ENCODE peak calls at places on chromosomes 5 and 9, in six cellular contexts. T is breast epithelium, Y is SK-N-SH, G is prostate gland, U is HCT116, J is stomach. V is an unnamed sample. For H3K4me1, the result is how much of the 10 kb centered on the place peaks cover.

GRCh38 chr9:93263334-93264229 is 79.6 kb downstream of the WNK2 start:
- DNase-seq in T (peak), Y (peak), G (no peak), U (no peak), J (no peak), V (peak)

GRCh38 chr9:104836235-104836634 is 72.3 kb downstream of the NIPSNAP3B start:
- DNase-seq in T (no peak), Y (peak), G (no peak), U (no peak), J (no peak), V (no peak)

GRCh38 chr9:98567540-98568233 is 141.0 kb downstream of the GABBR2 start:
- DNase-seq in T (no peak), Y (no peak), G (no peak), U (no peak), J (no peak), V (no peak)

GRCh38 chr5:15008476-15008875 is 136.9 kb upstream of the ANKH start:
- DNase-seq in T (peak), Y (no peak), G (peak), U (peak), J (peak), V (no peak)

GRCh38 chr5:55538621-55539020 is 3.9 kb upstream of the PLPP1 start:
- DNase-seq in T (no peak), Y (no peak), G (no peak), U (no peak), J (no peak), V (no peak)

GRCh38 chr9:36396985-36397384 is 3.1 kb downstream of the RNF38 start:
- DNase-seq in T (no peak), Y (no peak), G (no peak), U (no peak), J (no peak), V (no peak)

GRCh38 chr5:29939988-29940387 is 1253.5 kb upstream of the CDH6 start:
- DNase-seq in T (no peak), Y (no peak), G (no peak), U (no peak), J (no peak), V (no peak)

GRCh38 chr5:53814819-53815218 is 254.4 kb downstream of the NDUFS4 start:
- DNase-seq in T (no peak), Y (no peak), G (no peak), U (no peak), J (no peak), V (no peak)

GRCh38 chr9:89743576-89744254 is 138.9 kb downstream of the GADD45G start:
- DNase-seq in T (peak), Y (peak), G (peak), U (no peak), J (no peak), V (no peak)

GRCh38 chr5:177483042-177483441 is 9.6 kb upstream of the DBN1 start:
- DNase-seq in T (no peak), Y (no peak), G (no peak), U (no peak), J (no peak), V (peak)

GRCh38 chr9:96057155-96057554 is 181.7 kb downstream of the ERCC6L2 start:
- DNase-seq in T (no peak), Y (no peak), G (no peak), U (no peak), J (no peak), V (no peak)

GRCh38 chr9:7407246-7407645 is 392.3 kb downstream of the DMAC1 start:
- DNase-seq in T (no peak), Y (no peak), G (no peak), U (no peak), J (no peak), V (no peak)

GRCh38 chr5:156326718-156327259 is at the start of gene SGCD:
- DNase-seq in T (no peak), Y (peak), G (no peak), U (no peak), J (peak), V (no peak)

GRCh38 chr5:9324348-9325056 is 221.4 kb downstream of the SEMA5A start:
- DNase-seq in T (no peak), Y (no peak), G (no peak), U (no peak), J (no peak), V (no peak)

GRCh38 chr9:94961870-94962269 is 235.4 kb downstream of the AOPEP start:
- DNase-seq in T (no peak), Y (no peak), G (no peak), U (no peak), J (no peak), V (no peak)

GRCh38 chr5:109345699-109346098 is 64.1 kb downstream of the PJA2 start:
- DNase-seq in T (no peak), Y (no peak), G (no peak), U (no peak), J (no peak), V (no peak)

GRCh38 chr5:30500513-30500912 is 693.0 kb upstream of the CDH6 start:
- DNase-seq in T (no peak), Y (no peak), G (no peak), U (no peak), J (no peak), V (no peak)

GRCh38 chr9:35605336-35606137 is 475 bp downstream of the TESK1 start:
- DNase-seq in T (peak), Y (peak), G (no peak), U (no peak), J (no peak), V (peak)

GRCh38 chr5:14735944-14736343 is 71.4 kb downstream of the OTULIN start:
- DNase-seq in T (no peak), Y (no peak), G (no peak), U (no peak), J (no peak), V (no peak)

GRCh38 chr9:32706004-32706749 is 70.7 kb upstream of the TAF1L start:
- DNase-seq in T (no peak), Y (no peak), G (no peak), U (no peak), J (no peak), V (no peak)

GRCh38 chr9:36486933-36487481 is 85.7 kb upstream of the MELK start:
- DNase-seq in T (peak), Y (peak), G (peak), U (no peak), J (peak), V (peak)

GRCh38 chr5:14733661-14734060 is 69.1 kb downstream of the OTULIN start:
- DNase-seq in T (no peak), Y (no peak), G (no peak), U (no peak), J (no peak), V (no peak)

GRCh38 chr9:17330097-17330496 is 195.3 kb downstream of the CNTLN start:
- DNase-seq in T (no peak), Y (no peak), G (no peak), U (no peak), J (no peak), V (no peak)

GRCh38 chr5:110625376-110625999 is 101.0 kb downstream of the TMEM232 start:
- DNase-seq in T (no peak), Y (peak), G (no peak), U (peak), J (no peak), V (no peak)

GRCh38 chr5:180323929-180324632 is 29.1 kb downstream of the GFPT2 start:
- DNase-seq in T (no peak), Y (no peak), G (no peak), U (no peak), J (no peak), V (no peak)

GRCh38 chr9:84170521-84171141 is 169.9 kb downstream of the SLC28A3 start:
- DNase-seq in T (peak), Y (peak), G (peak), U (peak), J (peak), V (peak)

GRCh38 chr5:102627311-102627710 is 127.8 kb upstream of the PAM start:
- DNase-seq in T (no peak), Y (no peak), G (no peak), U (no peak), J (no peak), V (no peak)

GRCh38 chr5:160133071-160133917 is 14.0 kb upstream of the PWWP2A start:
- DNase-seq in T (peak), Y (no peak), G (no peak), U (no peak), J (peak), V (no peak)

GRCh38 chr5:181052928-181053759 is 13.1 kb downstream of the BTNL9 start:
- DNase-seq in T (no peak), Y (peak), G (no peak), U (no peak), J (no peak), V (peak)

GRCh38 chr9:114538241-114538640 is 33.0 kb upstream of the WHRN start:
- DNase-seq in T (no peak), Y (no peak), G (peak), U (peak), J (peak), V (peak)

GRCh38 chr5:38660194-38660668 is 103.8 kb upstream of the LIFR start:
- DNase-seq in T (peak), Y (no peak), G (peak), U (no peak), J (no peak), V (no peak)

GRCh38 chr9:9395539-9395938 is 1217.3 kb downstream of the PTPRD start:
- DNase-seq in T (no peak), Y (no peak), G (no peak), U (no peak), J (no peak), V (no peak)
- H3K4me1 ChIP-seq in T (under half), Y (under half), G (under half), U (under half), J (under half), V (under half)

DNA sequence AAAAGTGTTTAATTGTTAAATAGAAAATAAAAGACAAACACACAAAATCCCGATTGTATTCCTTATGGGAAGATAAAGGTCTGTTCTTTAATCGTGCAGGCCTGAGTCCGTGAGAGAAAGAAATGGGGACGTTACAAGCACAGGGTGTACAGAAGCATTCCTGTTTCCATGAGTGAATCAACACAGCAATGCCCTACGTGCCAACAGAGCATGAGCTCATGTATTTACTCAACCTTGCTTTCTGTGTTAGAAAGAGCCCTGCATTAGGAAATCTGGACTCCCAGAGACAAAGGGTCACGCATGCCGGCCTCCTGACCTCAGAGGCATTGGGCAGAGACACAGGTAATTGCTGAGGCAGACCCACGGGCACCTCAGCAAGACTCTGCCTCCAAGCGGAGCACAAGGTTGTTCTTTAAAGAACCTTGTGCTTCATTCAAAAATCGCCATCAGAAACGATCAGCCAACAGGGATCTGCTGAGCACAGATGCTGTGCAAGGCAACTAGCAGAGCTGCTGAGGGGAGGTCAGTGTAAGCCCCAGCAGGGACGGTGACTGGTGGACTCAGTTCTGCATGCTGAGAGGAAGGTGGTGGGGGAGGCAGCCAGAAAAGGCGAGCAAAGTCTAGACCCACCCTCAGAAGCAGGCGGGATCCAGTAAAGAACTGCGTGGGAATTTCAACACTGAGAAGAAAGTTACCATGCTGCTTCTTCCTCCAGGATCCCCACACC is 101.0 kb downstream of the TLE1 start:
- DNase-seq in T (peak), Y (no peak), G (peak), U (no peak), J (peak), V (no peak)
- TF ChIP-seq CTCF in T (no peak), Y (no peak), G (no peak), U (no peak), J (no peak), V (no peak)

GRCh38 chr5:51902512-51902911 is 519.3 kb downstream of the ISL1 start:
- DNase-seq in T (no peak), Y (peak), G (no peak), U (no peak), J (no peak), V (no peak)

GRCh38 chr5:51908215-51908614 is 525.0 kb downstream of the ISL1 start:
- DNase-seq in T (no peak), Y (no peak), G (no peak), U (no peak), J (no peak), V (no peak)
- TF ChIP-seq POLR2AphosphoS5 in T (no peak), Y (no peak), G (no peak), U (no peak), J (no peak), V (no peak)

DNA sequence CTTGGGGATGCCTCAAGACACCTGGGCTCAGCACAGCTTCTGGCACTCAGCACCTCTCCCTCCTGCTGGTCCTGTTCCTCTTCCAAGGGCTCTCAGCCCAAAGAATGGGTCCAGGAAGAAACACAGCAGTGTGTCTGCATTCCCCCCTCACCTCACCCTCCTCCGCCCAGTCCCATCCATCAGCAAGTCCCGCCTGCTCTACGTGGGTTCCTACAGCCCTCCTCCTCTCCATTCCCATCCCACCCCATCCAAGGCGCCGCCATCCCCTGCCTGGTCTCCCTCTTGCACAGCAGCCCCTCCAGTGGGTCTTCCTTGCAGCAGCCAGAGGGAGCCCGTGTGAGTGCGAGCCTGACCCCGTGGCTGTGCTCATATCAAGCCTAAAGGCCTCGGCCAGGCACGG is 52.3 kb upstream of the RPL26L1 start:
- DNase-seq in T (no peak), Y (no peak), G (no peak), U (no peak), J (no peak), V (no peak)
- H3K4me1 ChIP-seq in T (under half), Y (under half), G (under half), U (under half), J (half or more), V (under half)

GRCh38 chr5:151459680-151460079 is 12.3 kb downstream of the SLC36A1 start:
- DNase-seq in T (no peak), Y (no peak), G (no peak), U (no peak), J (no peak), V (no peak)

GRCh38 chr5:151465476-151465875 is 18.1 kb downstream of the SLC36A1 start:
- DNase-seq in T (no peak), Y (no peak), G (no peak), U (no peak), J (no peak), V (no peak)

GRCh38 chr5:151464101-151464500 is 16.7 kb downstream of the SLC36A1 start:
- DNase-seq in T (no peak), Y (no peak), G (no peak), U (no peak), J (no peak), V (no peak)

GRCh38 chr5:151461312-151461711 is 13.9 kb downstream of the SLC36A1 start:
- DNase-seq in T (no peak), Y (no peak), G (no peak), U (no peak), J (no peak), V (no peak)

GRCh38 chr5:151463137-151464029 is 16.0 kb downstream of the SLC36A1 start:
- DNase-seq in T (no peak), Y (no peak), G (peak), U (no peak), J (no peak), V (no peak)
- TF ChIP-seq CTCF in T (no peak), Y (no peak), G (peak), U (peak), J (no peak), V (no peak)